ENCODE peak calls at places on chromosomes 7 and 10, in ten cellular contexts. Y is pancreas; S is germinal center; J is activated CD4-positive, alpha-beta T cell treated with anti-CD3 and anti-CD28 coated beads for 48 hours; R is epithelial cell of prostate; K is CD4-positive, alpha-beta memory T cell; G is stimulated activated CD4-positive, alpha-beta T cell treated with anti-CD3 and anti-CD28 coated beads, Interleukin-1b, Interleukin-23, amount 100 ng/mL, for 24 hours; T is activated T-cell treated with anti-CD3 and anti-CD28 coated beads, Interleukin-2, amount 50 U/mL, for 4 hours; A is NCI-H510A treated with DMSO at 0.1 percent for 48 hours; M is astrocyte. V is an unnamed sample.

GRCh38 chr10:5344746-5345145 is 20.0 kb upstream of the UCN3 start:
- DNase-seq in Y (no peak), T (no peak), K (no peak), S (no peak), A (no peak), J (no peak), R (no peak), G (no peak), M (no peak), V (no peak)

GRCh38 chr10:104527013-104527412 is 114.1 kb upstream of the SORCS3 start:
- DNase-seq in Y (no peak), G (no peak), A (no peak), M (no peak), K (no peak), T (no peak), R (no peak), S (no peak), J (peak; percentile 20), V (no peak)

GRCh38 chr10:34528320-34528719 is 286.8 kb downstream of the PARD3 start:
- DNase-seq in A (peak; percentile 51), S (no peak), R (peak; percentile 58), T (no peak), G (no peak), Y (no peak), J (no peak), K (no peak), M (peak; percentile 99), V (no peak)

GRCh38 chr10:93818086-93818485 is 60.4 kb downstream of the LGI1 start:
- DNase-seq in S (no peak), M (no peak), J (no peak), K (no peak), R (no peak), G (no peak), Y (no peak), A (no peak), T (no peak), V (no peak)

GRCh38 chr10:73759512-73760115 is 15.4 kb downstream of the SEC24C start:
- DNase-seq in A (peak; percentile 91), K (peak; percentile 70), M (no peak), G (no peak), R (no peak), Y (no peak), J (peak; percentile 35), S (no peak), T (no peak), V (peak; percentile 62)

GRCh38 chr10:110822065-110822707 is 49.5 kb upstream of the PDCD4 start:
- DNase-seq in M (no peak), T (no peak), A (no peak), G (no peak), S (no peak), K (no peak), J (no peak), R (no peak), Y (no peak), V (no peak)

GRCh38 chr7:99422091-99422624 is 13.4 kb downstream of the BUD31 start:
- DNase-seq in R (no peak), G (no peak), K (no peak), M (no peak), T (no peak), Y (no peak), S (no peak), A (peak; percentile 56), J (no peak), V (no peak)

GRCh38 chr10:120048358-120048757 is 155.8 kb downstream of the SEC23IP start:
- DNase-seq in M (no peak), K (no peak), S (no peak), A (no peak), G (no peak), R (peak; percentile 37), J (no peak), T (no peak), Y (no peak), V (no peak)

GRCh38 chr7:111092406-111093160 is 1.7 kb downstream of the LRRN3 start:
- DNase-seq in A (no peak), J (no peak), M (no peak), S (no peak), R (no peak), G (no peak), T (no peak), K (no peak), Y (no peak), V (no peak)